ENCODE peak calls at places on chromosomes 3 and 15, in eight cellular contexts. K is ovary, T is A549, S is body of pancreas, C is H54, Q is stomach, F is HCT116, H is K562. D is an unnamed sample.

GRCh38 chr3:63042866-63043265 is 167.7 kb upstream of the CADPS start:
- DNase-seq in Q (no peak), F (no peak), S (no peak), K (no peak), T (no peak), C (no peak), H (no peak), D (no peak)

GRCh38 chr3:9271903-9272302 is 22.5 kb upstream of the SRGAP3 start:
- DNase-seq in K (no peak), F (no peak), Q (no peak), S (no peak), C (no peak), H (no peak), T (no peak), D (no peak)

GRCh38 chr3:157662171-157662570 is 159.0 kb upstream of the VEPH1 start:
- DNase-seq in Q (no peak), K (no peak), H (no peak), F (no peak), C (no peak), T (no peak), S (no peak), D (no peak)

GRCh38 chr3:33826688-33827087 is 28.3 kb downstream of the PDCD6IP start:
- DNase-seq in H (no peak), K (no peak), C (no peak), S (no peak), T (no peak), Q (no peak), F (no peak), D (no peak)

GRCh38 chr15:99110581-99111320 is 5.9 kb downstream of the SYNM start:
- DNase-seq in Q (no peak), S (no peak), H (no peak), C (no peak), K (no peak), F (no peak), T (no peak), D (no peak)

GRCh38 chr3:28982906-28983305 is 298.0 kb upstream of the RBMS3 start:
- DNase-seq in F (no peak), C (no peak), Q (no peak), K (no peak), T (no peak), H (no peak), S (no peak), D (no peak)

GRCh38 chr3:133038089-133038730 is at the start of gene TMEM108:
- DNase-seq in F (no peak), T (peak), Q (peak), K (peak), S (peak), C (no peak), H (peak), D (peak)

GRCh38 chr3:188558343-188559068 is 404.5 kb downstream of the LPP start:
- DNase-seq in T (no peak), C (no peak), H (no peak), S (no peak), F (no peak), K (no peak), Q (no peak), D (no peak)

GRCh38 chr3:101216710-101217457 is 103.5 kb downstream of the IMPG2 start:
- DNase-seq in K (peak), Q (no peak), T (no peak), S (no peak), C (no peak), F (no peak), H (no peak), D (no peak)

GRCh38 chr3:149195221-149195620 is 26.4 kb downstream of the CP start:
- DNase-seq in H (no peak), T (no peak), C (no peak), F (no peak), Q (no peak), S (no peak), K (no peak), D (no peak)

GRCh38 chr3:149203758-149204157 is 17.9 kb downstream of the CP start:
- DNase-seq in T (no peak), S (no peak), Q (no peak), K (no peak), C (no peak), F (no peak), H (no peak), D (no peak)

GRCh38 chr3:149198611-149199010 is 23.0 kb downstream of the CP start:
- DNase-seq in F (no peak), S (no peak), Q (no peak), H (no peak), K (no peak), C (no peak), T (no peak), D (no peak)

GRCh38 chr3:149197669-149198068 is 24.0 kb downstream of the CP start:
- DNase-seq in S (no peak), C (no peak), H (no peak), T (no peak), F (no peak), Q (no peak), K (no peak), D (no peak)

DNA sequence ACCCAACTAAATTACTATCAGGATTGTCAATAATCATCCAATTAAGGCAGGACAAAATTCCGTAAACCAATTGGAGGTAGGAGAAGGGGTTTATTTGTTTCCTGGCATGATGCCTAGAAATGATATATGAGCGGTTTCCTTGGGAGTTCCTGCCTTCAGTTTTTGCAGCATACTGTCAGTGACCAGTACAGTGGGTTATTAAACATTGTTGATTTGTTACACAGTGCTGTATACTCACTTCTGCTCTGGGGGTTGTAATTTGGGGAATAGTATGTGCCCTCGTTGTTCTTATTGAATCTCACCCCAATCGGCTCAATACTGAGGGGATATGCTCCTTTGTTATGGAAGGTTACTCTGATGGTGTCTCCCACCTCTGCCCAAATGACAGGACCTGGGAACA is 22.2 kb downstream of the CP start:
- DNase-seq in C (no peak), K (no peak), H (no peak), F (no peak), Q (no peak), T (no peak), S (no peak), D (no peak)
- TF ChIP-seq POLR2A in C (no peak), K (no peak), H (no peak), F (no peak), Q (no peak), T (no peak), S (no peak), D (no peak)

DNA sequence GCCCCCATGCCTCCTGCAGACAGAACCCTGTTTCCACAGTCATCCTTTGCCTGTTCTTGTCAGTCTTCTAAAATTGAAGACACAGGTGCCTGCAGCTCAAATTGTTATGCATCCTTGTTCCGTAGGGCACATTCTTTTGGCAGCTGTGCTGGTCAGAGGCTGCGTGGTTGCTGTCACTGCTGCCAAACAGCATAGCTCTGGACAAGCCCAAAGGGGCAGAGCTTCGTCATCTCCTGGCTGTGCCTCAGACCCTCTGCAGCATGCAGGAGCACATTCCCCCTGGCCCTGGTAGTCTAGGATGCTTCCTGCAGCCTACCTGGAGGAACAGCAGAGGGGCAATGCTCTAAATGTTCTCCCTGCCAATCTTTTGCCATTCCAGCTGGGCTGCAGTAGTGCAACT is 2.1 kb upstream of the FBXL22 start:
- DNase-seq in F (no peak), K (no peak), T (no peak), S (no peak), H (no peak), C (no peak), Q (no peak), D (no peak)
- TF ChIP-seq POLR2A in F (no peak), K (no peak), T (no peak), S (no peak), H (no peak), C (no peak), Q (no peak), D (no peak)

DNA sequence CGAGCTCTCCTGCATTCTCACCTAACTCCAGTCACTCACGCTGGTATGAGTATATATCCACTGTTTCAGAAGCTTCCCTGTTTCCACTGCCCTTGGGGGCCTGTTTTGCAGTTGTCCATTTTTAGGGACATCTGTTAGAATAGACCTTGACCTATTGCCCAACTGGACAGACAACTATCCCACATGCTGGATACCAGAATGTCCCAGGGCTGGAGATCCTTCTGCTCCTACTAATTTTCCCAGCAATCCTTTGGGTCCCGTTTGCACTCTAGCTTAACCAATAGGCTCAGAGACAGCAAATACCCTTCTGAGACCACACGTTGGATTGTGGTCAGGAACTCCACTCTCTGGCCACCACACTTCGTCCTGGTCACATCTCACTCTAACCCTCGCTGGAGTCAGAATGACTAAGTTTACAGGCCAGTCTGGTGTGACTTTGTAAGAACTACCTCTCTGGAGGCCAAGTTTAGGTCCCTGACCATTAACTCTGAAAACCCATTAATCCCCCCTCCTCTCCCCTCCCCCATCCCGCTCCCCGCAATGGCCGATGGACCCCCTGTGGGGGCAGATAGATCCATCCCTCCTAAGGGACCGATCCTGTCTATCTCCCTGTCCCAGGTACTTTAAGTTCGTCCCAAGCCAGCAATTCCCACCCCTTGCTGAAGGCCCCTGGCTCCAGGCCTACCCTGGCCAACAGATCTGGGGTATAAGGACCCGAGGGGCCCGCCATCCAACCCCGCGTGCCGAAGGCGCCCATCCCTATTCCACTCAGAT is 35.5 kb downstream of the HMCES start:
- DNase-seq in H (no peak), Q (no peak), K (peak), S (peak), T (peak), C (no peak), F (no peak), D (peak)
- TF ChIP-seq POLR2A in H (peak), Q (no peak), K (peak), S (peak), T (no peak), C (no peak), F (peak), D (peak)

DNA sequence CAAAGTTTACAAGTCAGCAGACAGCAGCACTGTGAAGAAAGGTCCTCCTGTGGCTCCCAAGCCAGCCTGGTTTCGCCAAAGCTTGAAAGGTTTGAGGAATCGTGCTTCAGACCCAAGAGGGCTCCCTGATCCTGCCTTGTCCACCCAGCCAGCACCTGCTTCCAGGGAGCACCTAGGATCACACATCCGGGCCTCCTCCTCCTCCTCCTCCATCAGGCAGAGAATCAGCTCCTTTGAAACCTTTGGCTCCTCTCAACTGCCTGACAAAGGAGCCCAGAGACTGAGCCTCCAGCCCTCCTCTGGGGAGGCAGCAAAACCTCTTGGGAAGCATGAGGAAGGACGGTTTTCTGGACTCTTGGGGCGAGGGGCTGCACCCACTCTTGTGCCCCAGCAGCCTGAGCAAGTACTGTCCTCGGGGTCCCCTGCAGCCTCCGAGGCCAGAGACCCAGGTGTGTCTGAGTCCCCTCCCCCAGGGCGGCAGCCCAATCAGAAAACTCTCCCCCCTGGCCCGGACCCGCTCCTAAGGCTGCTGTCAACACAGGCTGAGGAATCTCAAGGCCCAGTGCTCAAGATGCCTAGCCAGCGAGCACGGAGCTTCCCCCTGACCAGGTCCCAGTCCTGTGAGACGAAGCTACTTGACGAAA is 24.2 kb downstream of the STARD5 start:
- DNase-seq in C (no peak), F (no peak), T (no peak), Q (no peak), H (no peak), K (no peak), S (no peak), D (no peak)
- TF ChIP-seq POLR2A in C (no peak), F (no peak), T (no peak), Q (no peak), H (no peak), K (no peak), S (no peak), D (no peak)

DNA sequence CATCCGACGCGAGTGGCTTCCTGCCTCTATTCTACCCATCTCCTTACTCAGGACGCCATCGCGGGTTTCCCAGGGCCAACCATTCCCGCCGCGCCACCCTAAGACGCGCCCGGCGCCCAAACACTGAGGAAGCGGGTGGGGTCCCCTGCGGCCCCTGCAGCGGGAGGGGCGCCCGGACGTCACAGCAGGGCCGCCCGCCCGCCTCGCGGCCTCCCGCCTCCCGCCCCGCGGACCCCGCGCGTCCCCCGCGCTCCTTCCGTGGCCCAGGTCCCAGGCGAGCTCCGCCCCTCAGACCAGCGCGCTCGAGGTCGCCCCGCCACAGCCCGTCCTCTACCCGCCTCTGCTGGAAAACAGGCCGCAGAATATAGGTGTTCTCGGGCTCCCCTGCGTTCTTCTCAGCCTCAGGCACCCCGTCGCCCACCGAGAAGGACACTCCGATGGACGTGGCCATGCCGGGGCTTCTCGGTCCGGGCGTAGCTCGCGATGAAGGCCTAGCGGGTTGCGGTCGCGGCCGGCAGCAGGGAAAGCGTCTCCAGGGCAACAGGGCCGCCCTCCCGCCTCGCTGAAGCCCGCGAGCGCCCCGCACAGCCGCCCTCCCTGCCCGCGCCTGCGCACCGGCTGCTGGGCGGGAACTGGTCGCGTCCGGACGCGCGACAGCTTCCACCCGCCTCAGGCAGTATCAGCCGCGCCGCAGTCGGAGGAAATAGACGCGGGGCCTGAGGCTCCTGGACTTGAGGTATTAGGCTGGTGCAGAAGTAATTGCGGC is at the start of gene DYNLT2B:
- DNase-seq in K (peak), C (peak), F (peak), S (peak), H (peak), Q (peak), T (peak), D (peak)
- TF ChIP-seq POLR2A in K (peak), C (peak), F (peak), S (peak), H (peak), Q (no peak), T (peak), D (peak)

GRCh38 chr3:178062126-178062525 is 474.1 kb upstream of the KCNMB2 start:
- DNase-seq in F (no peak), K (no peak), T (no peak), S (no peak), Q (no peak), H (no peak), C (no peak), D (no peak)

GRCh38 chr3:178063475-178063874 is 472.8 kb upstream of the KCNMB2 start:
- DNase-seq in S (no peak), F (no peak), H (no peak), K (no peak), Q (no peak), C (no peak), T (no peak), D (no peak)

GRCh38 chr3:178072931-178073330 is 463.3 kb upstream of the KCNMB2 start:
- DNase-seq in S (no peak), H (no peak), F (no peak), K (no peak), C (no peak), T (no peak), Q (no peak), D (no peak)

GRCh38 chr3:178072391-178072790 is 463.8 kb upstream of the KCNMB2 start:
- DNase-seq in H (no peak), C (no peak), S (no peak), F (no peak), Q (no peak), T (no peak), K (no peak), D (no peak)

GRCh38 chr3:178067721-178068120 is 468.5 kb upstream of the KCNMB2 start:
- DNase-seq in K (no peak), S (no peak), F (no peak), C (no peak), Q (no peak), H (no peak), T (no peak), D (no peak)
- TF ChIP-seq POLR2A in K (no peak), S (no peak), F (no peak), C (no peak), Q (no peak), H (no peak), T (no peak), D (no peak)

D was measured in erythroblast.